ENCODE peak calls at places on chromosomes 7 and 10, in four cellular contexts. M is ovary, R is stomach, L is A549. F is an unnamed sample.

GRCh38 chr7:40346554-40346953 is 211.7 kb downstream of the SUGCT start:
- DNase-seq in M (no peak), R (no peak), L (no peak), F (no peak)

GRCh38 chr7:129388353-129389098 is 45.7 kb upstream of the STRIP2 start:
- DNase-seq in M (no peak), R (no peak), L (no peak), F (no peak)

GRCh38 chr7:24587853-24588252 is 14.6 kb downstream of the PALS2 start:
- DNase-seq in M (no peak), R (no peak), L (peak), F (no peak)

GRCh38 chr10:80253266-80253962 is 36.0 kb downstream of the MAT1A start:
- DNase-seq in M (no peak), R (no peak), L (no peak), F (no peak)

GRCh38 chr10:74104480-74104879 is 46.1 kb downstream of the AP3M1 start:
- DNase-seq in M (no peak), R (no peak), L (no peak), F (no peak)

GRCh38 chr10:74863508-74863907 is 37.1 kb downstream of the KAT6B start:
- DNase-seq in M (no peak), R (no peak), L (no peak), F (no peak)

GRCh38 chr7:30800785-30801252 is 29.6 kb downstream of the MINDY4 start:
- DNase-seq in M (no peak), R (peak), L (peak), F (no peak)

GRCh38 chr10:71728218-71728737 is 8.7 kb upstream of the C10orf105 start:
- DNase-seq in M (no peak), R (no peak), L (no peak), F (no peak)

GRCh38 chr7:28356619-28357018 is 55.7 kb upstream of the CREB5 start:
- DNase-seq in M (no peak), R (no peak), L (no peak), F (no peak)

GRCh38 chr7:24445041-24445440 is 128.2 kb upstream of the PALS2 start:
- DNase-seq in M (no peak), R (no peak), L (no peak), F (no peak)

GRCh38 chr7:155252388-155252957 is 45.2 kb upstream of the INSIG1 start:
- DNase-seq in M (no peak), R (no peak), L (no peak), F (no peak)

GRCh38 chr7:8284606-8285005 is 22.6 kb upstream of the ICA1 start:
- DNase-seq in M (no peak), R (peak), L (no peak), F (no peak)

GRCh38 chr7:33804261-33804660 is 101.1 kb upstream of the BMPER start:
- DNase-seq in M (no peak), R (no peak), L (no peak), F (no peak)

GRCh38 chr7:97971120-97971989 is 18.6 kb downstream of the OCM2 start:
- DNase-seq in M (no peak), R (no peak), L (peak), F (no peak)

GRCh38 chr7:5428470-5429252 is 5.0 kb upstream of the TNRC18 start:
- DNase-seq in M (peak), R (peak), L (no peak), F (no peak)

GRCh38 chr10:129707406-129708388 is 240.7 kb downstream of the MGMT start:
- DNase-seq in M (no peak), R (no peak), L (no peak), F (no peak)

GRCh38 chr10:101136007-101136707 is 5.1 kb downstream of the TLX1 start:
- DNase-seq in M (no peak), R (no peak), L (no peak), F (no peak)

GRCh38 chr10:93913706-93914105 is 19.9 kb downstream of the SLC35G1 start:
- DNase-seq in M (no peak), R (no peak), L (no peak), F (no peak)

GRCh38 chr10:5659702-5660528 is 6.5 kb downstream of the ASB13 start:
- DNase-seq in M (no peak), R (peak), L (peak), F (peak)

GRCh38 chr7:4856336-4857056 is 5.3 kb downstream of the PAPOLB start:
- DNase-seq in M (no peak), R (no peak), L (no peak), F (no peak)

GRCh38 chr7:122532406-122533269 is 166.3 kb downstream of the RNF133 start:
- DNase-seq in M (no peak), R (no peak), L (no peak), F (no peak)

GRCh38 chr7:64045301-64046040 is at the start of gene ZNF727:
- DNase-seq in M (peak), R (no peak), L (no peak), F (peak)

GRCh38 chr10:34137955-34138354 is 677.1 kb downstream of the PARD3 start:
- DNase-seq in M (no peak), R (no peak), L (peak), F (no peak)

GRCh38 chr7:44748948-44749731 is 493 bp downstream of the ZMIZ2 start:
- DNase-seq in M (no peak), R (no peak), L (no peak), F (no peak)

GRCh38 chr7:22564511-22565045 is 64.6 kb upstream of the STEAP1B start:
- DNase-seq in M (no peak), R (no peak), L (no peak), F (no peak)

GRCh38 chr7:117283371-117283770 is 39.5 kb downstream of the WNT2 start:
- DNase-seq in M (no peak), R (no peak), L (peak), F (no peak)

GRCh38 chr7:157616426-157616825 is 279.6 kb downstream of the DNAJB6 start:
- DNase-seq in M (peak), R (no peak), L (no peak), F (no peak)
- H3K4me3 ChIP-seq in M (no peak), R (no peak), L (no peak), F (no peak)

GRCh38 chr7:75815381-75816046 is 1.9 kb upstream of the CCL24 start:
- DNase-seq in M (no peak), R (no peak), L (no peak), F (no peak)

GRCh38 chr7:75814407-75814947 is 871 bp upstream of the CCL24 start:
- DNase-seq in M (no peak), R (no peak), L (no peak), F (no peak)

GRCh38 chr7:75818462-75818861 is 4.9 kb upstream of the CCL24 start:
- DNase-seq in M (no peak), R (no peak), L (no peak), F (no peak)

GRCh38 chr7:75819711-75820110 is 6.1 kb upstream of the CCL24 start:
- DNase-seq in M (no peak), R (no peak), L (no peak), F (no peak)

GRCh38 chr7:75817112-75817511 is 3.5 kb upstream of the CCL24 start:
- DNase-seq in M (no peak), R (no peak), L (no peak), F (no peak)
- H3K4me3 ChIP-seq in M (no peak), R (no peak), L (no peak), F (no peak)

GRCh38 chr7:142357953-142358520 is 100.2 kb upstream of the PRSS58 start:
- DNase-seq in M (no peak), R (no peak), L (peak), F (no peak)
- H3K4me3 ChIP-seq in M (no peak), R (no peak), L (no peak), F (no peak)

GRCh38 chr7:2518101-2518500 is 1.5 kb upstream of the LFNG start:
- DNase-seq in M (no peak), R (no peak), L (no peak), F (no peak)
- H3K4me3 ChIP-seq in M (no peak), R (no peak), L (no peak), F (no peak)

GRCh38 chr10:84540022-84540616 is 211.7 kb downstream of the CCSER2 start:
- DNase-seq in M (no peak), R (no peak), L (peak), F (no peak)

GRCh38 chr10:84542552-84542951 is 214.2 kb downstream of the CCSER2 start:
- DNase-seq in M (no peak), R (no peak), L (no peak), F (no peak)

GRCh38 chr10:84539244-84539643 is 210.9 kb downstream of the CCSER2 start:
- DNase-seq in M (no peak), R (no peak), L (no peak), F (no peak)

GRCh38 chr10:84541289-84541637 is 212.9 kb downstream of the CCSER2 start:
- DNase-seq in M (no peak), R (no peak), L (peak), F (no peak)

DNA sequence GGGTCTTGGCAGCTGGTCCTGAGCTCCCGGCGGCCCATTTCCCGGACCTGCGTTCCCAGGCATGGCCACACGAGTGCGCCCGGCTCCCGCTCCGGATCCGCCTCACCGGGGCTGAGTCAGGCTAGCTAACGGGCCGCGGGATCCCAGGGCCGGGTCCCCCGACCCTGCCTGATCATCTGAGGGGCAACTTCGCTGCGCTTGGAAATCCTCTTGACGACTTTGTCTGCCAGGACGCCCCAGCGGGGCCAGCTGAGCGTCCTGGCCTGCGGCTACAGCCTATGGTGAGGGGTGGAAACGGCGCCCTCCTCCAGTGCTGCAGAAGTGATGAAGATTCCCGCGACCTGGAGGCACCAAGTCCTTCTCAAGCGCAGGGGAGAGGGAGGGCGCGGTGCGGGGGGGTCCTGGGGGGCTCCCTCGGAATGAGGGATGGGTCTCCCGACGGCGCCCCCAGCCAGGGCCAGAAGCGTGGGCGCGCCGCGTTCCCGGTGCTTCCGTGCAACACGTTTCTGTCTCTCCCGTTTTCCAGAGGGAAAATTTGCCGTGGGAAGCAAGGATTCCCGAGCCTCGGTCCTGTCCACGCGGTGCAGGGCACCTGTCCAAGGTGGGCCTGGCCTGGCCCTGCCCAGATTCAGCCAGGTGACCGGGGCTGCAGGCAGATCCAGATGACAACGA is 212.4 kb downstream of the CCSER2 start:
- DNase-seq in M (peak), R (peak), L (peak), F (no peak)
- H3K4me3 ChIP-seq in M (peak), R (peak), L (peak), F (peak)

GRCh38 chr10:125060038-125060437 is 100.3 kb downstream of the CTBP2 start:
- DNase-seq in M (no peak), R (no peak), L (no peak), F (no peak)
- H3K4me3 ChIP-seq in M (no peak), R (no peak), L (no peak), F (peak)

DNA sequence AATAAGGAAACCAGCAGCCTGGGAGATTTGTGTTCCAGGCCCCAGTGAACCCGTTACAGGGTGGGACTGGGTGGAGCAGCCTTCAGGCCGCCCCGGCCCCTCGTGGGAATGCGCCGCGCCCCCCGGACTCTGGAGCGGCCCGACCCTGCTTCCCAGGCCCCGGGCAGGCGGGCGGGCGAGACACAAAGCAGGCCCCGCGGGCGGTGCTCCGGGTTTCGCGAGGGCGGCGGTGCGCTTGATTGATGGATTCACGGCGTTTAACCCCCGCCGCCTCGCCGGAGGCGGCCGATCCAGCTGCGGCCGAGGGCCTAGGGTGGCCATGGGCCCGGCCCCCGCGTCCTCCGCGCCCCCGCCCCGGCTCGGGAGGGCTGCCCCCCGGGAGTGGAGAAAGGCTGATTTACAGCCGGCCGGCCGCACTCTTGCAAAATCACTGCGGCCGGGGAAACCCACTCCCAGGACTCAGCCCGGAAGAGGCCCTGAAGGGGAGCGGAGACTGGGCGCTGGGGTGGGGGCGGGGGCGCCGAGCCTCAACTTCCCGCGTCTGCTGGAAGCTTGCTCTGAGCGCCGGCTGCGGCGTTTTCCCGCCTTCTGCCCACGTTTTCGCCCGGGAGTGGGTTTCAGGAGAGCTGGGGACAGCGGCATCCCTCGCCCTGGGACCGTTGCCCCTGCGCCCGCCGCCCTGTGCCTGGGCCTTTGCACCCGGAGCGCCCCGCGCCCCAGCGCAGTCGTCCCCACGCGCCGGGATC is 299.6 kb upstream of the NFE2L3 start:
- DNase-seq in M (peak), R (no peak), L (no peak), F (no peak)
- H3K4me3 ChIP-seq in M (peak), R (peak), L (peak), F (peak)

DNA sequence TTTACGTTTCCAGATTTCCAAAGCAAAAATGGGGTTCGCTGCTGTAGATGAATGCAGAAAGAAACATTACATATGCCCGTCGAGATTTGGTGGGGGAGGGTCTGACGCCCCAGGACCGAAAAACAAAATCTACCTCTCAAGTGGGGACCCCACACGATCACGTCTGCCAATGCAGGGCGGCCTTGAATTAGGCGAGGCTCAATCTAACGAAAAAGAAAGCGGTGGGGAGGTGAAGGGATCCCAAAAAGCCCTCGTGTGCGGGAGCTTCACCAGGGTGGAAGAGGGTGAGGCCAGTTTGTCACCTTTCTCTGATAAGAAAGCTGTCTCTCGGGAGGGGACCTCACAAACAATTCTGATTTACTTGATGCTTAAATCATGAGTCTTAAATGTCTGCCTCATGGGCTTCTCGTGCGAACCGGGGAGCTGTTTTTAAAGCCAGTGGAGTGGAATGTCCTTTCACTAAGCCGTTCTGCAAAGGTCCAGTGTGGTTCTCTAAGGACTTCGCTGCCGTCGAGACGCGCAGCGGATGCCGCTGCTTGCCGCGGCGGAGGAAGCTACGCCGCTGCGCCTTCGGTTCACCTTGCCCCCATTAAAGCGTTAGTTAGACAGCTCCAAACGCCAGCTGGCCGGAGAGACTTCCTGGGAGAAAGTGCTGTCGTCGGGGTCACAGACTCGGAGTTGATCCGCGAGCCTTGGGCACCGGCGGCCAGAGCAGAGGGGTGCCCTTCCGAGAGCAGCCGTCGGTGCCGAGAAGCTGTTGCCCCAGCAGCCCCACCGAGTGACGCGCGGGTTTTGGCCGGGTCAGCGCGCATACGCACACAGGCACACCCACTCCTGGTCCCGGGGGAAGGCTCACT is 1.5 kb upstream of the HMX3 start:
- DNase-seq in M (no peak), R (no peak), L (no peak), F (no peak)
- H3K4me3 ChIP-seq in M (no peak), R (no peak), L (no peak), F (peak)

GRCh38 chr7:88396295-88396947 is 89.7 kb upstream of the STEAP4 start:
- DNase-seq in M (no peak), R (no peak), L (no peak), F (no peak)

GRCh38 chr7:88395720-88396119 is 89.0 kb upstream of the STEAP4 start:
- DNase-seq in M (no peak), R (no peak), L (no peak), F (no peak)

GRCh38 chr7:88396948-88397322 is 90.2 kb upstream of the STEAP4 start:
- DNase-seq in M (no peak), R (no peak), L (no peak), F (no peak)

GRCh38 chr7:88386757-88387156 is 80.1 kb upstream of the STEAP4 start:
- DNase-seq in M (no peak), R (no peak), L (no peak), F (no peak)

DNA sequence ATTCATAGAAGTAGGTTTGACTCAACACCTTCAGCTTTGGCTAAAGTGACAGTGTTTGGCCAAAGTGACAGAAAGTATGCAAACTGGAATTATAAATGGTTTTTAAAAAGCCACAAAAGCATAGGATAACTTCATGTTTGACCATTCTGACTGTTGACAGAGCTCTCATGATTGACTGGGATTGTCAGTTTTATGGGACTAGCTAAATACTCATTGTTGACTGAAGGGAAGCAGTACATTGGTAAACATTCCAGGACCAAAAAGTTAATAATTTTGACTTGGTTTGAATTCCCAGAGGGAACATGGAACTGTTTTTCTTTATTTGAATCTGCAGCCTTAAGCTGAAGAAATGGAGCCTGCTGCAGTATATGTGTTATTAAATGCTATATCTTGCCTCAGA is 84.6 kb upstream of the STEAP4 start:
- DNase-seq in M (no peak), R (no peak), L (no peak), F (no peak)
- H3K4me3 ChIP-seq in M (no peak), R (no peak), L (no peak), F (no peak)

GRCh38 chr7:50781371-50781770 is 1.3 kb downstream of the GRB10 start:
- DNase-seq in M (no peak), R (no peak), L (no peak), F (no peak)
- H3K4me3 ChIP-seq in M (no peak), R (no peak), L (no peak), F (no peak)